ENCODE peak calls at places on chromosomes 5 and 9, in nine cellular contexts. X is CD8-positive, alpha-beta memory T cell; D is ovary; U is body of pancreas; C is substantia nigra; H is prostate gland; Y is PC-3; W is testis; V is brain microvascular endothelial cell. F is an unnamed sample.

GRCh38 chr5:123813251-123813650 is 301.3 kb downstream of the CSNK1G3 start:
- DNase-seq in U (no peak), H (no peak), V (no peak), Y (no peak), C (no peak), D (no peak), W (no peak), X (no peak), F (no peak)

GRCh38 chr5:75435101-75435500 is 76.3 kb downstream of the CERT1 start:
- DNase-seq in H (no peak), U (no peak), X (no peak), D (no peak), Y (no peak), W (no peak), V (no peak), C (no peak), F (no peak)

GRCh38 chr5:167699434-167699833 is 592.0 kb upstream of the WWC1 start:
- DNase-seq in W (no peak), H (peak), U (no peak), Y (peak), X (no peak), D (no peak), V (peak), C (no peak), F (no peak)

GRCh38 chr9:109088221-109088620 is 31.5 kb downstream of the TMEM245 start:
- DNase-seq in U (no peak), C (no peak), X (no peak), W (no peak), Y (no peak), H (no peak), V (no peak), D (no peak), F (no peak)

GRCh38 chr9:100852088-100852487 is 176.4 kb upstream of the PLPPR1 start:
- DNase-seq in U (no peak), D (no peak), W (no peak), Y (no peak), V (no peak), X (no peak), H (no peak), C (no peak), F (no peak)

GRCh38 chr9:31700252-31701045 is 684.0 kb upstream of the ACO1 start:
- DNase-seq in W (no peak), C (no peak), D (no peak), Y (no peak), V (no peak), U (no peak), X (no peak), H (no peak), F (no peak)

GRCh38 chr5:53749611-53750010 is 189.2 kb downstream of the NDUFS4 start:
- DNase-seq in U (no peak), C (no peak), Y (no peak), H (no peak), V (no peak), X (no peak), D (no peak), W (no peak), F (no peak)

GRCh38 chr9:131575121-131575640 is 29.9 kb downstream of the PRRT1B start:
- DNase-seq in V (no peak), D (no peak), Y (no peak), C (no peak), U (no peak), H (no peak), X (no peak), W (no peak), F (no peak)

GRCh38 chr5:33997331-33997983 is 10.4 kb downstream of the AMACR start:
- DNase-seq in V (peak), X (no peak), W (peak), U (peak), Y (peak), H (peak), C (peak), D (peak), F (no peak)

GRCh38 chr9:69079186-69079585 is 43.6 kb downstream of the FXN start:
- DNase-seq in D (no peak), C (no peak), W (no peak), V (no peak), H (no peak), Y (no peak), U (no peak), X (no peak), F (no peak)

GRCh38 chr5:169944115-169944514 is 36.2 kb downstream of the INSYN2B start:
- DNase-seq in D (no peak), H (peak), Y (no peak), U (no peak), X (no peak), V (no peak), C (no peak), W (no peak), F (no peak)

GRCh38 chr5:169942181-169942580 is 38.1 kb downstream of the INSYN2B start:
- DNase-seq in Y (no peak), C (no peak), W (no peak), D (no peak), X (no peak), V (no peak), U (no peak), H (no peak), F (no peak)

GRCh38 chr5:169945831-169946261 is 34.4 kb downstream of the INSYN2B start:
- DNase-seq in V (peak), D (peak), U (peak), W (peak), H (peak), C (peak), X (no peak), Y (peak), F (no peak)

GRCh38 chr5:169946743-169947142 is 33.6 kb downstream of the INSYN2B start:
- DNase-seq in X (no peak), V (no peak), H (no peak), Y (no peak), C (no peak), U (no peak), W (no peak), D (no peak), F (no peak)

GRCh38 chr5:169944922-169945675 is 35.2 kb downstream of the INSYN2B start:
- DNase-seq in C (no peak), U (no peak), X (no peak), H (no peak), D (no peak), V (no peak), W (peak), Y (no peak), F (no peak)
- H3K27ac ChIP-seq in C (peak), U (no peak), X (no peak), H (no peak), D (no peak), V (no peak), W (no peak), Y (peak), F (no peak)

DNA sequence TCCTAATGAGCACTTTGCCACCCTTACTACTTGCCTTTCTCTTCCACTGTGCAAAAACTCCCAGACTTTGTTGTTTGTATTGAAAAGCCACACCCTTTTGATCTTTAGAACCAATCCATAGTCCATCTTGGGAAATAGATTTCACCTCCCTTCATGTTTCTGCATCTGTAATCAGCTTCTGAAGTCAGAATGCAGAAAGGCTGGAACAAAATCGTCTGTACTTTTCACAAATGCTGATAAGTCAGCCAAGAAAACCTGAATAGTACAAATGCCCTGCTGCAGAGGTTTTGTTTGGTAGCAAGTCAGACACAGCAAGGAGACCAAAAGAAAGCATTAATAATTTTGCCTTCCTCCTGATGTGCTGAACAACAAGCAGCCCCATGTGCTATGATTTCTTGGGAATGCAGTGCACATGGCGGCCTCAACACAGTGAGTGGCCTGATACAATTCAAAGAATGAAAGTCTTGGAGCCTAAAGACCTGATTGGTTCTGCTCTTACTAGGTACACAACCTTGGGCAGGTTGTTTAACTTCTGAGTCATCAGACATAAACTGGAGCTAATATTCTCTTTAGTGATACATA is 59.2 kb upstream of the STK32A start:
- DNase-seq in W (no peak), X (no peak), V (no peak), U (no peak), H (no peak), D (no peak), C (no peak), Y (peak), F (no peak)
- H3K27ac ChIP-seq in W (no peak), X (no peak), V (no peak), U (peak), H (no peak), D (no peak), C (no peak), Y (no peak), F (no peak)

GRCh38 chr9:114370251-114370984 is 17.4 kb downstream of the AKNA start:
- DNase-seq in X (no peak), W (no peak), V (no peak), U (no peak), Y (no peak), D (no peak), H (no peak), C (peak), F (no peak)
- H3K27ac ChIP-seq in X (peak), W (no peak), V (no peak), U (no peak), Y (no peak), D (no peak), H (no peak), C (peak), F (peak)

DNA sequence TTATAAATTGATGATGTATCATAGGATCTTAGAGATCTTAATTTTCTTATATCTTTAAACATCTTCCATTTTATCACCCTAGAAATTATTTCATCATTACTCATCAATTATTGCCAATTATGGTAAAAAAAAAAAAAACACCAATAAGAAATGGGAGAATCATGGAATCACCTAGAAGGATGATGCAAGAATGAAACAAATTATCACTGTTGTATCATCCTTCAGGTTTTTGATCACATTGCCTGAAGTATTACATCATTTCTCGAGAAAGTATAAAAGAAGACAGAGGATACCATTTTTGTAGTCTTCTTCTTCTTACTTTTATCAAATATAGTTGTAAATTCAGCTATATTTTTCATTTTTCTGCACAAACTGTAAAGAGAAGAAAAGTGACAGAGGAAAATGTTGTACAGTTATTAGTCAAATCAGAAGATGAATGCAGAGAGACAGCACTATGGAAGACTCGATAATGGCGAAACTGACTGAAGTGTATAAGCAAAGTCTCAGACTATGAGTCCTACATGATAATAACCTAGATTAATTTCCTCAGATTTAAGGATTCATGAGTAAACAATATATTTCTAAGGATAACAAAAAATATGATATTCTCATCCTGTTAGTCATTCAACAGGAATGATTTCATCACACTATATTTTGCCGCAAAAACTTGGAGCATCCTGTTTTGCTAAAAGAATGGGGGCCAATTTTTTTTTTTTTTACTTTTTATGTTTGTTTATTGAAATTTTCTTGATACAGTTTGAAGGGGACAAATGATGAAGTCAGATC is 5.9 kb upstream of the STC2 start:
- DNase-seq in H (no peak), U (no peak), Y (peak), W (no peak), D (no peak), C (no peak), X (no peak), V (peak), F (no peak)
- H3K27ac ChIP-seq in H (no peak), U (no peak), Y (peak), W (no peak), D (no peak), C (no peak), X (no peak), V (peak), F (no peak)

GRCh38 chr5:78808380-78808779 is 159.8 kb upstream of the LHFPL2 start:
- DNase-seq in U (no peak), D (no peak), V (peak), H (no peak), X (no peak), W (peak), Y (no peak), C (no peak), F (no peak)

GRCh38 chr5:78805474-78806124 is 157.0 kb upstream of the LHFPL2 start:
- DNase-seq in H (no peak), X (no peak), D (no peak), Y (no peak), W (no peak), V (peak), C (no peak), U (no peak), F (no peak)

GRCh38 chr5:78808818-78809217 is 160.2 kb upstream of the LHFPL2 start:
- DNase-seq in C (no peak), W (no peak), H (no peak), X (no peak), V (no peak), D (no peak), Y (no peak), U (no peak), F (no peak)

GRCh38 chr5:78804995-78805394 is 156.4 kb upstream of the LHFPL2 start:
- DNase-seq in D (no peak), C (no peak), X (no peak), U (no peak), V (no peak), W (no peak), H (no peak), Y (no peak), F (no peak)

DNA sequence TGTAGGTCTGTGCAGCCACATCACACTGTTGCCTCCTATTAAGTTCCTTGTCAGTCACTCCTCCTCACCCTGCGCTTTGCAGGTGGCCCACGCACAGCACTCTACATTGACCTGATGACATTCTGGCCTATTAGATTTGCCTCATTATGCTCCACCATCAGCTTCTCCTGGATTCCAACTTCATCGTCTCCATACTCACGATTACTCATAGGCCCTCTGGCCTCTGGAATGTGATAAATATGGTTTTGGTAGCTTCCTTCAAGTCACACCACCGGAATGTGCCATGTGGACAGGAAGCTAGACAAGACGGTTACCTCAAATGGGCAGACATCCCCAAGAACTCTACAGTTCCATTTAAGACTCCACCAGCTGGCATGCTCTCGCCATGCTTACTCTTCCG is 158.0 kb upstream of the LHFPL2 start:
- DNase-seq in H (no peak), C (no peak), U (no peak), W (no peak), D (no peak), X (no peak), Y (peak), V (peak), F (no peak)
- H3K27ac ChIP-seq in H (no peak), C (no peak), U (no peak), W (no peak), D (no peak), X (no peak), Y (no peak), V (peak), F (no peak)

GRCh38 chr5:169272731-169273401 is 28.1 kb downstream of the SLIT3 start:
- DNase-seq in H (no peak), Y (no peak), V (no peak), U (no peak), D (no peak), X (no peak), W (no peak), C (no peak), F (no peak)
- H3K27ac ChIP-seq in H (no peak), Y (no peak), V (no peak), U (no peak), D (no peak), X (no peak), W (no peak), C (no peak), F (no peak)

GRCh38 chr9:115038138-115038537 is 79.8 kb downstream of the TNC start:
- DNase-seq in U (no peak), D (no peak), W (no peak), V (no peak), Y (no peak), X (no peak), C (no peak), H (no peak), F (no peak)
- H3K27ac ChIP-seq in U (no peak), D (no peak), W (no peak), V (no peak), Y (no peak), X (no peak), C (no peak), H (no peak), F (no peak)

F was measured in CD8-positive, alpha-beta T cell.